ENCODE peak calls at places on chromosomes 7 and 10, in six cellular contexts. Q is heart right ventricle, J is pancreas, Y is uterus, T is stomach, N is neuronal stem cell. K is an unnamed sample.

GRCh38 chr10:25694206-25694933 is 239.7 kb upstream of the MYO3A start:
- DNase-seq in Q (no peak), J (no peak), Y (no peak), T (no peak), N (no peak), K (no peak)

GRCh38 chr7:151436446-151437162 is 3.3 kb downstream of the CRYGN start:
- DNase-seq in Q (no peak), J (no peak), Y (peak; percentile 70), T (no peak), N (no peak), K (peak; percentile 53)

GRCh38 chr10:110657968-110658691 is 14.0 kb downstream of the RBM20 start:
- DNase-seq in Q (no peak), J (no peak), Y (no peak), T (no peak), N (no peak), K (no peak)

GRCh38 chr7:25832456-25832855 is 319.5 kb upstream of the NFE2L3 start:
- DNase-seq in Q (no peak), J (no peak), Y (no peak), T (no peak), N (no peak), K (peak; percentile 78)

GRCh38 chr7:154423219-154423618 is 371.0 kb downstream of the DPP6 start:
- DNase-seq in Q (no peak), J (peak; percentile 25), Y (no peak), T (no peak), N (no peak), K (no peak)

GRCh38 chr10:18918545-18918944 is 130.1 kb upstream of the MALRD1 start:
- DNase-seq in Q (no peak), J (no peak), Y (no peak), T (no peak), N (no peak), K (peak; percentile 5)

GRCh38 chr10:119724630-119725549 is 960 bp upstream of the INPP5F start:
- DNase-seq in Q (no peak), J (no peak), Y (no peak), T (no peak), N (peak; percentile 51), K (peak; percentile 17)

GRCh38 chr7:138023618-138024333 is 21.9 kb upstream of the CREB3L2 start:
- DNase-seq in Q (no peak), J (no peak), Y (no peak), T (no peak), N (no peak), K (no peak)

GRCh38 chr10:964321-964987 is 23.8 kb upstream of the GTPBP4 start:
- DNase-seq in Q (no peak), J (no peak), Y (no peak), T (no peak), N (no peak), K (no peak)

GRCh38 chr7:27095050-27095896 is 527 bp downstream of the HOXA1 start:
- DNase-seq in Q (no peak), J (no peak), Y (no peak), T (no peak), N (peak; percentile 14), K (no peak)

GRCh38 chr10:77223532-77224460 is 413.8 kb downstream of the KCNMA1 start:
- DNase-seq in Q (no peak), J (no peak), Y (no peak), T (no peak), N (no peak), K (no peak)

GRCh38 chr10:129715805-129716785 is 248.0 kb downstream of the EBF3 start:
- DNase-seq in Q (no peak), J (no peak), Y (no peak), T (no peak), N (no peak), K (no peak)

GRCh38 chr7:14687777-14688176 is 214.8 kb downstream of the DGKB start:
- DNase-seq in Q (no peak), J (no peak), Y (no peak), T (no peak), N (no peak), K (peak; percentile 49)

GRCh38 chr7:45578467-45578866 is 4.3 kb downstream of the ADCY1 start:
- DNase-seq in Q (no peak), J (no peak), Y (no peak), T (no peak), N (no peak), K (no peak)

GRCh38 chr7:45574521-45575500 is 643 bp downstream of the ADCY1 start:
- DNase-seq in Q (peak; percentile 55), J (peak; percentile 44), Y (no peak), T (peak; percentile 29), N (peak; percentile 57), K (peak; percentile 63)

GRCh38 chr7:45578022-45578421 is 3.9 kb downstream of the ADCY1 start:
- DNase-seq in Q (no peak), J (no peak), Y (no peak), T (no peak), N (no peak), K (no peak)

GRCh38 chr7:45575501-45576248 is 1.5 kb downstream of the ADCY1 start:
- DNase-seq in Q (no peak), J (no peak), Y (no peak), T (no peak), N (no peak), K (no peak)

GRCh38 chr7:45576249-45576929 is 2.2 kb downstream of the ADCY1 start:
- DNase-seq in Q (no peak), J (no peak), Y (no peak), T (no peak), N (no peak), K (no peak)
- H3K4me1 ChIP-seq in Q (peaks cover 4% of the 10 kb centered on the region), J (no peaks in the 10 kb centered on the region), Y (peaks cover 9% of the 10 kb centered on the region), T (peaks cover 13% of the 10 kb centered on the region), N (peaks cover 14% of the 10 kb centered on the region), K (peaks cover 19% of the 10 kb centered on the region)

DNA sequence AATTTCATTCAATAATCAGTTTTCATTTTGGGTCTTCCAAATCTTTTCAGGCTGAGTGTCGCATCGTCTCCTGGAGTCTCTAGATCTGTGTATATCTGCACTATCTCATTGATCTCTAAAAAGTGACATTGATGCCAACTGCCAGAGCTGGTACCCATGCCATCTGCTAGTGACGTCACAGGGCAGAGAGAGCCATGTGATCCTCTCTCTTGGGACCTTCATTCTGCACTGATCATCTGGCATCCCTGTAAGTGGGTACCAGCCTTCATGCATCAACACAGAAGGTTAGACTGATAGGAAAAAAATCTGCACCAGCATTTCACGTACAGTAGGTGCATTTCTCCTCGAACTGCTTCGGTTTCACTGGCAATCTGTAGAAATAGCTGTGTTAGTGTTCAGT is at the start of gene NEUROD6:
- DNase-seq in Q (no peak), J (no peak), Y (no peak), T (no peak), N (no peak), K (no peak)
- H3K27ac ChIP-seq in Q (no peak within 1 kb of the TSS), J (no peak within 1 kb of the TSS), Y (no peak within 1 kb of the TSS), T (no peak within 1 kb of the TSS), N (no peak within 1 kb of the TSS), K (no peak within 1 kb of the TSS)

GRCh38 chr10:71247804-71248203 is 35.4 kb downstream of the UNC5B start:
- DNase-seq in Q (no peak), J (no peak), Y (no peak), T (no peak), N (no peak), K (no peak)
- H3K4me1 ChIP-seq in Q (peaks cover 82% of the 10 kb centered on the region), J (no peaks in the 10 kb centered on the region), Y (peaks cover 14% of the 10 kb centered on the region), T (peaks cover 41% of the 10 kb centered on the region), N (peaks cover 19% of the 10 kb centered on the region), K (peaks cover 71% of the 10 kb centered on the region)

GRCh38 chr10:60135020-60135419 is 228.7 kb upstream of the CCDC6 start:
- DNase-seq in Q (no peak), J (no peak), Y (no peak), T (no peak), N (no peak), K (no peak)
- H3K27ac ChIP-seq in Q (no peak overlapping the region), J (no peak overlapping the region), Y (peak overlapping the region; percentile 67), T (no peak overlapping the region), N (no peak overlapping the region), K (no peak overlapping the region)

DNA sequence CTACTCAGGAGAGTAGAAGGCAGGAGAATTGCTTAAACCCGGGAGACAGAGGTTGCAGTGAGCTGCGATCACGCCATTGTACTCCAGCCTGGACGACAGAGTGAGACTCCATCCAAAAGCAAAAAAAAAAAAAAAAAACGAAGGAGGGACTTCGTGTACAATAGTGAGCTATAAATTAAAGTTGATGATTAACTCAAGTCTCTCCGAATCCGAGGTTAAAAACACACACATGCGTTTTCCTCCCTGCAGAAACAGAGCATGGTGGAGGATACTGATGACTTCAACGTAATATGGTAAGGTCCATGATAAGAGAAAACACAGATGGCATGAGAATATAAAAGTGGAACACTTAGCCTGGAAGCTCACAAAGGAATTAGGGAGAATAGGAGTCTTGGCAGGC is 20.2 kb upstream of the GSTK1 start:
- DNase-seq in Q (no peak), J (no peak), Y (no peak), T (no peak), N (no peak), K (no peak)
- H3K4me1 ChIP-seq in Q (peaks cover 3% of the 10 kb centered on the region), J (no peaks in the 10 kb centered on the region), Y (no peaks in the 10 kb centered on the region), T (no peaks in the 10 kb centered on the region), N (peaks cover 1% of the 10 kb centered on the region), K (no peaks in the 10 kb centered on the region)

DNA sequence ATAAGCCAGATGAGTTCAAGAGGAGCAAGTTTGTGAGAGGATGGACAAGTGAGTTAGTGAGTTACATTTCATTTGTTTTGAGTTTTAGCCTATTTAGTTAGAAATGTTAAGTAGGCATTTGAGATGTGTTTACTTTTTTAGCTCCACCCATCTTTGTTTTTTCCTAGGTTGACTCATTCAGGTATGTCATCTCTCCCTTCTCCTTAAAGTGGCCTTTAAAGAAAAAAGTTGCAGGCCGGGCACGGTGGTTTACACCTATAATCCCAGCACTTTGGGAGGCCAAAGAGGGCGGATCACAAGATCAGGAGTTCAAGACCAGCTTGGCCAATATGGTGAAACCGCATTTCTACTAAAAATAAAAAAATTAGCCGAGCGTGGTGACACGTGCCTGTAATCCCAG is 71.2 kb downstream of the BMPR1A start:
- DNase-seq in Q (no peak), J (no peak), Y (no peak), T (no peak), N (no peak), K (no peak)
- H3K27ac ChIP-seq in Q (no peak overlapping the region), J (no peak overlapping the region), Y (no peak overlapping the region), T (no peak overlapping the region), N (no peak overlapping the region), K (no peak overlapping the region)

GRCh38 chr7:117048854-117049321 is 95.6 kb downstream of the ST7 start:
- DNase-seq in Q (no peak), J (no peak), Y (no peak), T (no peak), N (no peak), K (no peak)
- H3K4me1 ChIP-seq in Q (peaks cover 32% of the 10 kb centered on the region), J (peaks cover 10% of the 10 kb centered on the region), Y (no peaks in the 10 kb centered on the region), T (peaks cover 11% of the 10 kb centered on the region), N (no peaks in the 10 kb centered on the region), K (no peaks in the 10 kb centered on the region)

GRCh38 chr10:116771101-116771705 is 28.8 kb upstream of the HSPA12A start:
- DNase-seq in Q (peak; percentile 46), J (no peak), Y (peak; percentile 87), T (peak; percentile 28), N (no peak), K (peak; percentile 95)
- H3K27ac ChIP-seq in Q (peak overlapping the region; percentile 69), J (no peak overlapping the region), Y (peak overlapping the region; percentile 69), T (peak overlapping the region; percentile 40), N (no peak overlapping the region), K (no peak overlapping the region)

DNA sequence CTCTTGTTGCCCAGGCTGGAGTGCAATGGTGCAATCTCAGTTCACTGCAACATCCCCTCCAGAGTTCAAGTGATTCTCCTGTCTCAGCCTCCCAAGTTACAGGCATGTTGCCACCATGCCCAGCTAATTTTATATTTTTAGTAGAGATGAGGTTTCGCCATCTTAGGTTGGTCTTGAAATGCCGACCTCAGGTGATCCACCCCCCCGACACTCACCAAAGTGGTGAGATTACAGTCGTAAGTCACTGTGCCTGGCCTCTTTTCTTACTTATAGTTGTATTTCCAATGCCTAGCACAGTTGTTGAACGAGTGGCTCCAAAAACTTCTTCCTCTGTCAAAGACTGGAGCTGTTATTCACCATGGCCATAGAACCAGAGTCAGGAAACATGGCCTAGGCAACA is 6.7 kb downstream of the RNF216 start:
- DNase-seq in Q (no peak), J (no peak), Y (no peak), T (no peak), N (no peak), K (no peak)
- H3K4me1 ChIP-seq in Q (peaks cover 13% of the 10 kb centered on the region), J (no peaks in the 10 kb centered on the region), Y (peaks cover 20% of the 10 kb centered on the region), T (peaks cover 11% of the 10 kb centered on the region), N (peaks cover 3% of the 10 kb centered on the region), K (no peaks in the 10 kb centered on the region)